ENCODE peak calls at places on chromosome 9, in eight cellular contexts. C is AML-193, Z is NCI-H1092, K is left lobe of liver, B is dorsolateral prefrontal cortex, L is renal cortical epithelial cell, H is globus pallidus, T is midbrain. I is an unnamed sample.

GRCh38 chr9:114091711-114092110 is 7.4 kb downstream of the KIF12 start:
- DNase-seq in Z (no peak), T (no peak), K (peak; percentile 43), L (no peak), B (no peak), C (no peak), H (no peak), I (peak; percentile 48)

GRCh38 chr9:130854086-130854485 is 19.0 kb downstream of the ABL1 start:
- DNase-seq in B (no peak), C (no peak), T (no peak), K (no peak), H (no peak), L (no peak), Z (no peak), I (no peak)

GRCh38 chr9:77544491-77545000 is 103.6 kb downstream of the GNA14 start:
- DNase-seq in L (peak; percentile 2), C (no peak), K (no peak), T (no peak), Z (no peak), B (no peak), H (no peak), I (no peak)

GRCh38 chr9:219670-220365 is 5.2 kb downstream of the DOCK8 start:
- DNase-seq in H (no peak), T (peak; percentile 9), Z (no peak), C (peak; percentile 59), K (no peak), L (no peak), B (no peak), I (no peak)

GRCh38 chr9:132012704-132013345 is 66.8 kb downstream of the MED27 start:
- DNase-seq in H (no peak), T (no peak), B (no peak), C (no peak), Z (no peak), L (no peak), K (no peak), I (no peak)

GRCh38 chr9:10050016-10050415 is 562.8 kb downstream of the PTPRD start:
- DNase-seq in B (no peak), T (no peak), L (peak; percentile 25), K (no peak), H (no peak), C (no peak), Z (no peak), I (no peak)

GRCh38 chr9:120477534-120478001 is 102.4 kb downstream of the CDK5RAP2 start:
- DNase-seq in B (peak; percentile 43), T (peak; percentile 67), Z (peak; percentile 9), H (peak; percentile 55), L (peak; percentile 91), C (peak; percentile 36), K (peak; percentile 72), I (no peak)

GRCh38 chr9:113274474-113275146 is 762 bp downstream of the CDC26 start:
- DNase-seq in C (peak; percentile 62), T (peak; percentile 70), H (peak; percentile 68), B (no peak), L (peak; percentile 62), K (no peak), Z (peak; percentile 39), I (no peak)

GRCh38 chr9:19828586-19828985 is 39.7 kb upstream of the SLC24A2 start:
- DNase-seq in T (no peak), C (no peak), Z (peak; percentile 2), L (no peak), B (no peak), H (no peak), K (no peak), I (no peak)

GRCh38 chr9:118558026-118558425 is 811.2 kb downstream of the BRINP1 start:
- DNase-seq in T (no peak), H (no peak), B (no peak), K (no peak), Z (no peak), L (peak; percentile 79), C (no peak), I (no peak)

I was measured in upper lobe of right lung.